ENCODE peak calls at places on chromosomes 13 and 19, in seven cellular contexts. One of them, this sample, is unnamed.
A peak's percentile ranks its signal among the peaks of the same experiment; 100 is the strongest.

GRCh38 chr19:45995715-45996385 is 583 bp downstream of the CCDC61 start:
- DNase-seq in A549: no peak
- DNase-seq in stomach: no peak
- DNase-seq in lung: no peak
- DNase-seq in lower lobe of right lung: no peak
- DNase-seq in psoas muscle: no peak
- DNase-seq in SK-N-SH: no peak
- DNase-seq in this sample: no peak

GRCh38 chr19:10269333-10270179 is 1.4 kb upstream of the ICAM1 start:
- DNase-seq in stomach: peak; percentile 88
- DNase-seq in lung: peak; percentile 88
- DNase-seq in A549: no peak
- DNase-seq in SK-N-SH: peak; percentile 91
- DNase-seq in lower lobe of right lung: peak; percentile 93
- DNase-seq in psoas muscle: peak; percentile 90
- DNase-seq in this sample: peak; percentile 88

GRCh38 chr19:49583239-49583638 is 2.1 kb downstream of the PRRG2 start:
- DNase-seq in SK-N-SH: no peak
- DNase-seq in A549: no peak
- DNase-seq in lower lobe of right lung: no peak
- DNase-seq in lung: no peak
- DNase-seq in stomach: no peak
- DNase-seq in psoas muscle: no peak
- DNase-seq in this sample: no peak

GRCh38 chr13:99969934-99970760 is 1.4 kb downstream of the ZIC5 start:
- DNase-seq in lung: no peak
- DNase-seq in stomach: no peak
- DNase-seq in lower lobe of right lung: no peak
- DNase-seq in A549: no peak
- DNase-seq in psoas muscle: no peak
- DNase-seq in SK-N-SH: no peak
- DNase-seq in this sample: no peak

GRCh38 chr13:97273341-97273831 is 51.3 kb downstream of the MBNL2 start:
- DNase-seq in lung: no peak
- DNase-seq in lower lobe of right lung: no peak
- DNase-seq in stomach: no peak
- DNase-seq in SK-N-SH: no peak
- DNase-seq in psoas muscle: no peak
- DNase-seq in A549: no peak
- DNase-seq in this sample: no peak

GRCh38 chr19:7762719-7763293 is at the start of gene CLEC4M:
- DNase-seq in stomach: no peak
- DNase-seq in lower lobe of right lung: no peak
- DNase-seq in psoas muscle: no peak
- DNase-seq in SK-N-SH: no peak
- DNase-seq in A549: no peak
- DNase-seq in lung: no peak
- DNase-seq in this sample: no peak

GRCh38 chr13:91704398-91704797 is 306.0 kb downstream of the GPC5 start:
- DNase-seq in lung: no peak
- DNase-seq in A549: no peak
- DNase-seq in stomach: no peak
- DNase-seq in psoas muscle: no peak
- DNase-seq in lower lobe of right lung: no peak
- DNase-seq in SK-N-SH: no peak
- DNase-seq in this sample: no peak

GRCh38 chr13:100068532-100068931 is 20.4 kb upstream of the PCCA start:
- DNase-seq in lower lobe of right lung: no peak
- DNase-seq in lung: no peak
- DNase-seq in stomach: no peak
- DNase-seq in psoas muscle: no peak
- DNase-seq in SK-N-SH: no peak
- DNase-seq in A549: no peak
- DNase-seq in this sample: no peak

GRCh38 chr13:48401480-48401879 is 11.4 kb downstream of the LPAR6 start:
- DNase-seq in stomach: no peak
- DNase-seq in A549: no peak
- DNase-seq in SK-N-SH: no peak
- DNase-seq in lower lobe of right lung: no peak
- DNase-seq in psoas muscle: no peak
- DNase-seq in lung: no peak
- DNase-seq in this sample: no peak

GRCh38 chr13:110382830-110383229 is 75.7 kb downstream of the COL4A2 start:
- DNase-seq in lower lobe of right lung: no peak
- DNase-seq in psoas muscle: no peak
- DNase-seq in SK-N-SH: no peak
- DNase-seq in A549: no peak
- DNase-seq in stomach: no peak
- DNase-seq in lung: no peak
- DNase-seq in this sample: no peak
- H3K27ac ChIP-seq in lower lobe of right lung: no peak overlapping the region
- H3K27ac ChIP-seq in psoas muscle: peak overlapping the region; percentile 5
- H3K27ac ChIP-seq in SK-N-SH: no peak overlapping the region
- H3K27ac ChIP-seq in A549: no peak overlapping the region
- H3K27ac ChIP-seq in stomach: peak overlapping the region; percentile 75
- H3K27ac ChIP-seq in lung: no peak overlapping the region
- H3K27ac ChIP-seq in this sample: no peak overlapping the region

GRCh38 chr19:9146882-9147281 is 6.7 kb downstream of the ZNF317 start:
- DNase-seq in psoas muscle: no peak
- DNase-seq in lung: no peak
- DNase-seq in A549: no peak
- DNase-seq in stomach: no peak
- DNase-seq in lower lobe of right lung: no peak
- DNase-seq in SK-N-SH: no peak
- DNase-seq in this sample: no peak
- H3K9me3 ChIP-seq in psoas muscle: peaks cover 22% of the 10 kb centered on the region
- H3K9me3 ChIP-seq in lung: peaks cover 25% of the 10 kb centered on the region
- H3K9me3 ChIP-seq in A549: peaks cover 88% of the 10 kb centered on the region
- H3K9me3 ChIP-seq in stomach: peaks cover 25% of the 10 kb centered on the region
- H3K9me3 ChIP-seq in lower lobe of right lung: peaks cover 24% of the 10 kb centered on the region
- H3K9me3 ChIP-seq in SK-N-SH: peaks cover 33% of the 10 kb centered on the region
- H3K9me3 ChIP-seq in this sample: no peaks in the 10 kb centered on the region

GRCh38 chr19:4455742-4456565 is 1.6 kb downstream of the UBXN6 start:
- DNase-seq in A549: no peak
- DNase-seq in lung: no peak
- DNase-seq in psoas muscle: peak; percentile 88
- DNase-seq in lower lobe of right lung: peak; percentile 59
- DNase-seq in stomach: no peak
- DNase-seq in SK-N-SH: peak; percentile 49
- DNase-seq in this sample: no peak

GRCh38 chr19:4456566-4456842 is 1.1 kb downstream of the UBXN6 start:
- DNase-seq in lower lobe of right lung: peak; percentile 58
- DNase-seq in A549: no peak
- DNase-seq in SK-N-SH: peak; percentile 55
- DNase-seq in psoas muscle: peak; percentile 55
- DNase-seq in lung: no peak
- DNase-seq in stomach: no peak
- DNase-seq in this sample: no peak

GRCh38 chr19:4456843-4457653 is 546 bp downstream of the UBXN6 start:
- DNase-seq in psoas muscle: peak; percentile 64
- DNase-seq in stomach: peak; percentile 41
- DNase-seq in SK-N-SH: peak; percentile 98
- DNase-seq in A549: peak; percentile 35
- DNase-seq in lung: no peak
- DNase-seq in lower lobe of right lung: peak; percentile 49
- DNase-seq in this sample: no peak

GRCh38 chr19:4454952-4455738 is 2.4 kb downstream of the UBXN6 start:
- DNase-seq in SK-N-SH: no peak
- DNase-seq in lung: no peak
- DNase-seq in A549: no peak
- DNase-seq in psoas muscle: peak; percentile 70
- DNase-seq in lower lobe of right lung: no peak
- DNase-seq in stomach: no peak
- DNase-seq in this sample: no peak

GRCh38 chr19:4457654-4458406 is at the start of gene UBXN6:
- DNase-seq in lower lobe of right lung: peak; percentile 100
- DNase-seq in psoas muscle: peak; percentile 99
- DNase-seq in A549: peak; percentile 92
- DNase-seq in lung: peak; percentile 98
- DNase-seq in SK-N-SH: peak; percentile 92
- DNase-seq in stomach: peak; percentile 98
- DNase-seq in this sample: peak; percentile 99
- TF ChIP-seq CTCF in lower lobe of right lung: peak; percentile 12
- TF ChIP-seq CTCF in psoas muscle: peak; percentile 9
- TF ChIP-seq CTCF in A549: no peak
- TF ChIP-seq CTCF in lung: no peak
- TF ChIP-seq CTCF in SK-N-SH: no peak
- TF ChIP-seq CTCF in stomach: no peak
- TF ChIP-seq CTCF in this sample: peak; percentile 49

GRCh38 chr13:112956516-112957294 is 12.3 kb upstream of the MCF2L start:
- DNase-seq in A549: no peak
- DNase-seq in SK-N-SH: no peak
- DNase-seq in lower lobe of right lung: no peak
- DNase-seq in lung: no peak
- DNase-seq in psoas muscle: no peak
- DNase-seq in stomach: no peak
- DNase-seq in this sample: peak; percentile 37
- H3K27ac ChIP-seq in A549: no peak overlapping the region
- H3K27ac ChIP-seq in SK-N-SH: no peak overlapping the region
- H3K27ac ChIP-seq in lower lobe of right lung: no peak overlapping the region
- H3K27ac ChIP-seq in lung: no peak overlapping the region
- H3K27ac ChIP-seq in psoas muscle: no peak overlapping the region
- H3K27ac ChIP-seq in stomach: no peak overlapping the region
- H3K27ac ChIP-seq in this sample: no peak overlapping the region

DNA sequence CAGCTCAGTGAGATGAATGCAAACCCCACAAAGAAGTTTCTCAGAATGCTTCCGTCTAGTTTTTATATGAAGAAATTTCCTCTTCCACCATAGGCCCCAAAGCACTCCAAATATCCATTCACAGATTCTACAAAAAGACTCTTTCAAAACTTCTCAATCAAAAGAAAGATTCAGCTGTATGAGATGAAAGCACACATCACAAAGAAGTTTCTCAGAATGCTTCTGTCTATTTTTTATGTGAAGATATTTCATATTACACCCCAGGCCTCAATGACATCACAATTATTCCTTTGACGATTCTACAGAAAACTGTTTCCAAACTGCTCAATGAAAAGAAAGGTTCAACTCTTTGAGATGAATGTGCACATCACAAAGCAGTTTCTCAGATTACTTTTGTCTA is 1819.4 kb downstream of the UQCRFS1 start:
- DNase-seq in psoas muscle: no peak
- DNase-seq in stomach: no peak
- DNase-seq in A549: no peak
- DNase-seq in SK-N-SH: no peak
- DNase-seq in lower lobe of right lung: no peak
- DNase-seq in lung: no peak
- DNase-seq in this sample: no peak
- H3K9me3 ChIP-seq in psoas muscle: peaks cover 11% of the 10 kb centered on the region
- H3K9me3 ChIP-seq in stomach: peaks cover 77% of the 10 kb centered on the region
- H3K9me3 ChIP-seq in A549: peaks cover 12% of the 10 kb centered on the region
- H3K9me3 ChIP-seq in SK-N-SH: no peaks in the 10 kb centered on the region
- H3K9me3 ChIP-seq in lower lobe of right lung: peaks cover 9% of the 10 kb centered on the region
- H3K9me3 ChIP-seq in lung: peaks cover 6% of the 10 kb centered on the region
- H3K9me3 ChIP-seq in this sample: no peaks in the 10 kb centered on the region